ENCODE peak calls at places on chromosomes 4 and X, in ten cellular contexts. Y, C, J, S, E, I, Q, R, B and V are unnamed samples.
A peak's percentile ranks its signal among the peaks of the same experiment; 100 is the strongest.

GRCh38 chrX:136310411-136310810 is 9.6 kb downstream of the ADGRG4 start:
- DNase-seq in C (no peak), R (peak; percentile 5), B (no peak), E (no peak), I (no peak), J (peak; percentile 71), Y (no peak), Q (no peak), S (no peak), V (no peak)

GRCh38 chrX:23127586-23127985 is 127.8 kb downstream of the DDX53 start:
- DNase-seq in C (no peak), Q (no peak), R (no peak), S (no peak), J (no peak), I (no peak), Y (no peak), E (no peak), B (no peak), V (no peak)

GRCh38 chrX:109299091-109299490 is 182.8 kb downstream of the GUCY2F start:
- DNase-seq in Y (no peak), C (no peak), J (no peak), S (no peak), R (no peak), I (no peak), Q (no peak), B (no peak), E (no peak), V (peak; percentile 71)

GRCh38 chrX:134202561-134202960 is 34.4 kb upstream of the CCDC160 start:
- DNase-seq in I (no peak), Q (no peak), J (no peak), R (no peak), S (no peak), B (no peak), Y (no peak), C (no peak), E (no peak), V (no peak)

GRCh38 chrX:107676559-107677378 is 48.5 kb downstream of the PRPS1 start:
- DNase-seq in S (no peak), C (peak; percentile 67), J (peak; percentile 85), R (peak; percentile 81), E (peak; percentile 29), Y (peak; percentile 52), Q (peak; percentile 37), B (peak; percentile 18), I (peak; percentile 83), V (peak; percentile 94)

GRCh38 chr4:41222259-41222658 is 7.9 kb upstream of the APBB2 start:
- DNase-seq in J (no peak), R (no peak), Y (no peak), E (no peak), B (no peak), Q (no peak), I (no peak), S (no peak), C (no peak), V (no peak)

GRCh38 chrX:55816023-55816422 is 98.5 kb downstream of the RRAGB start:
- DNase-seq in R (no peak), B (no peak), Q (no peak), C (no peak), E (no peak), S (no peak), J (no peak), Y (no peak), I (no peak), V (no peak)

GRCh38 chrX:149370097-149370496 is 135.0 kb downstream of the IDS start:
- DNase-seq in R (no peak), Q (no peak), S (no peak), J (no peak), B (no peak), C (no peak), E (no peak), Y (no peak), I (no peak), V (no peak)

GRCh38 chrX:47502591-47503222 is 19.7 kb upstream of the ZNF41 start:
- DNase-seq in C (no peak), Q (no peak), R (no peak), B (no peak), Y (no peak), E (no peak), S (no peak), J (no peak), I (no peak), V (peak; percentile 80)

GRCh38 chr4:101944649-101945048 is 154.1 kb downstream of the BANK1 start:
- DNase-seq in Q (no peak), Y (no peak), B (no peak), E (no peak), S (no peak), J (peak; percentile 6), C (no peak), I (no peak), R (peak; percentile 67), V (peak; percentile 51)

GRCh38 chr4:37802068-37802666 is 24.3 kb upstream of the PGM2 start:
- DNase-seq in C (no peak), E (no peak), J (peak; percentile 89), B (no peak), I (no peak), S (no peak), R (no peak), Q (no peak), Y (no peak), V (peak; percentile 74)

GRCh38 chr4:124483043-124483906 is 229.3 kb downstream of the ANKRD50 start:
- DNase-seq in C (no peak), Y (no peak), S (no peak), R (no peak), B (no peak), E (no peak), Q (no peak), J (no peak), I (no peak), V (no peak)

GRCh38 chrX:148865237-148865636 is 364.8 kb downstream of the AFF2 start:
- DNase-seq in Q (no peak), C (no peak), Y (no peak), R (no peak), S (no peak), J (no peak), B (no peak), I (no peak), E (no peak), V (no peak)

GRCh38 chr4:1512081-1512737 is 106.0 kb upstream of the NKX1-1 start:
- DNase-seq in C (peak; percentile 41), Q (no peak), B (no peak), S (no peak), Y (no peak), I (no peak), R (no peak), J (no peak), E (no peak), V (no peak)